ENCODE peak calls at places on chromosome 22, in ten cellular contexts. One of them, this sample, is unnamed.

GRCh38 chr22:20019661-20020532 is 1.0 kb upstream of the TANGO2 start:
- DNase-seq in ureter: no peak
- DNase-seq in fibroblast of lung: no peak
- DNase-seq in Calu3: no peak
- DNase-seq in astrocyte of the spinal cord: no peak
- DNase-seq in activated CD4-positive, alpha-beta T cell treated with anti-CD3 and anti-CD28 coated beads for 36 hours: no peak
- DNase-seq in HFFc6: no peak
- DNase-seq in stimulated activated CD4-positive, alpha-beta T cell treated with anti-CD3 and anti-CD28 coated beads, Interleukin-15, amount 100 ng/mL, for 48 hours: no peak
- DNase-seq in non-pigmented ciliary epithelial cell: no peak
- DNase-seq in mucosa of gallbladder: no peak
- DNase-seq in this sample: no peak

GRCh38 chr22:34866501-34867171 is 199.3 kb upstream of the ISX start:
- DNase-seq in ureter: no peak
- DNase-seq in fibroblast of lung: peak
- DNase-seq in Calu3: no peak
- DNase-seq in astrocyte of the spinal cord: peak
- DNase-seq in activated CD4-positive, alpha-beta T cell treated with anti-CD3 and anti-CD28 coated beads for 36 hours: no peak
- DNase-seq in HFFc6: peak
- DNase-seq in stimulated activated CD4-positive, alpha-beta T cell treated with anti-CD3 and anti-CD28 coated beads, Interleukin-15, amount 100 ng/mL, for 48 hours: no peak
- DNase-seq in non-pigmented ciliary epithelial cell: no peak
- DNase-seq in mucosa of gallbladder: no peak
- DNase-seq in this sample: no peak

GRCh38 chr22:20243545-20244249 is 24.4 kb downstream of the RTN4R start:
- DNase-seq in ureter: peak
- DNase-seq in fibroblast of lung: peak
- DNase-seq in Calu3: peak
- DNase-seq in astrocyte of the spinal cord: peak
- DNase-seq in activated CD4-positive, alpha-beta T cell treated with anti-CD3 and anti-CD28 coated beads for 36 hours: peak
- DNase-seq in HFFc6: peak
- DNase-seq in stimulated activated CD4-positive, alpha-beta T cell treated with anti-CD3 and anti-CD28 coated beads, Interleukin-15, amount 100 ng/mL, for 48 hours: peak
- DNase-seq in non-pigmented ciliary epithelial cell: peak
- DNase-seq in mucosa of gallbladder: peak
- DNase-seq in this sample: no peak

GRCh38 chr22:48474881-48475280 is 1352.8 kb downstream of the BRD1 start:
- DNase-seq in ureter: no peak
- DNase-seq in fibroblast of lung: no peak
- DNase-seq in Calu3: no peak
- DNase-seq in astrocyte of the spinal cord: no peak
- DNase-seq in activated CD4-positive, alpha-beta T cell treated with anti-CD3 and anti-CD28 coated beads for 36 hours: no peak
- DNase-seq in HFFc6: no peak
- DNase-seq in stimulated activated CD4-positive, alpha-beta T cell treated with anti-CD3 and anti-CD28 coated beads, Interleukin-15, amount 100 ng/mL, for 48 hours: no peak
- DNase-seq in non-pigmented ciliary epithelial cell: no peak
- DNase-seq in mucosa of gallbladder: no peak
- DNase-seq in this sample: no peak

GRCh38 chr22:28111501-28111900 is 192.4 kb upstream of the PITPNB start:
- DNase-seq in ureter: no peak
- DNase-seq in fibroblast of lung: peak
- DNase-seq in Calu3: no peak
- DNase-seq in astrocyte of the spinal cord: no peak
- DNase-seq in activated CD4-positive, alpha-beta T cell treated with anti-CD3 and anti-CD28 coated beads for 36 hours: no peak
- DNase-seq in HFFc6: peak
- DNase-seq in stimulated activated CD4-positive, alpha-beta T cell treated with anti-CD3 and anti-CD28 coated beads, Interleukin-15, amount 100 ng/mL, for 48 hours: no peak
- DNase-seq in non-pigmented ciliary epithelial cell: no peak
- DNase-seq in mucosa of gallbladder: no peak
- DNase-seq in this sample: no peak

GRCh38 chr22:20405931-20406685 is 12.2 kb downstream of the ZNF74 start:
- DNase-seq in ureter: peak
- DNase-seq in fibroblast of lung: no peak
- DNase-seq in Calu3: no peak
- DNase-seq in astrocyte of the spinal cord: no peak
- DNase-seq in activated CD4-positive, alpha-beta T cell treated with anti-CD3 and anti-CD28 coated beads for 36 hours: no peak
- DNase-seq in HFFc6: no peak
- DNase-seq in stimulated activated CD4-positive, alpha-beta T cell treated with anti-CD3 and anti-CD28 coated beads, Interleukin-15, amount 100 ng/mL, for 48 hours: no peak
- DNase-seq in non-pigmented ciliary epithelial cell: no peak
- DNase-seq in mucosa of gallbladder: no peak
- DNase-seq in this sample: no peak

GRCh38 chr22:40006641-40007040 is 11.9 kb downstream of the FAM83F start:
- DNase-seq in ureter: no peak
- DNase-seq in fibroblast of lung: no peak
- DNase-seq in Calu3: no peak
- DNase-seq in astrocyte of the spinal cord: no peak
- DNase-seq in activated CD4-positive, alpha-beta T cell treated with anti-CD3 and anti-CD28 coated beads for 36 hours: no peak
- DNase-seq in HFFc6: no peak
- DNase-seq in stimulated activated CD4-positive, alpha-beta T cell treated with anti-CD3 and anti-CD28 coated beads, Interleukin-15, amount 100 ng/mL, for 48 hours: no peak
- DNase-seq in non-pigmented ciliary epithelial cell: no peak
- DNase-seq in mucosa of gallbladder: no peak
- DNase-seq in this sample: no peak

GRCh38 chr22:45246060-45246985 is 5.6 kb upstream of the KIAA0930 start:
- DNase-seq in ureter: peak
- DNase-seq in fibroblast of lung: peak
- DNase-seq in Calu3: peak
- DNase-seq in astrocyte of the spinal cord: peak
- DNase-seq in activated CD4-positive, alpha-beta T cell treated with anti-CD3 and anti-CD28 coated beads for 36 hours: no peak
- DNase-seq in HFFc6: peak
- DNase-seq in stimulated activated CD4-positive, alpha-beta T cell treated with anti-CD3 and anti-CD28 coated beads, Interleukin-15, amount 100 ng/mL, for 48 hours: no peak
- DNase-seq in non-pigmented ciliary epithelial cell: peak
- DNase-seq in mucosa of gallbladder: peak
- DNase-seq in this sample: no peak

GRCh38 chr22:37803636-37804371 is 3.9 kb upstream of the GCAT start:
- DNase-seq in ureter: no peak
- DNase-seq in fibroblast of lung: no peak
- DNase-seq in Calu3: no peak
- DNase-seq in astrocyte of the spinal cord: no peak
- DNase-seq in activated CD4-positive, alpha-beta T cell treated with anti-CD3 and anti-CD28 coated beads for 36 hours: no peak
- DNase-seq in HFFc6: no peak
- DNase-seq in stimulated activated CD4-positive, alpha-beta T cell treated with anti-CD3 and anti-CD28 coated beads, Interleukin-15, amount 100 ng/mL, for 48 hours: no peak
- DNase-seq in non-pigmented ciliary epithelial cell: no peak
- DNase-seq in mucosa of gallbladder: no peak
- DNase-seq in this sample: peak

GRCh38 chr22:19036229-19036522 is 86.0 kb downstream of the DGCR2 start:
- DNase-seq in ureter: no peak
- DNase-seq in fibroblast of lung: no peak
- DNase-seq in Calu3: no peak
- DNase-seq in astrocyte of the spinal cord: no peak
- DNase-seq in activated CD4-positive, alpha-beta T cell treated with anti-CD3 and anti-CD28 coated beads for 36 hours: no peak
- DNase-seq in HFFc6: no peak
- DNase-seq in stimulated activated CD4-positive, alpha-beta T cell treated with anti-CD3 and anti-CD28 coated beads, Interleukin-15, amount 100 ng/mL, for 48 hours: no peak
- DNase-seq in non-pigmented ciliary epithelial cell: no peak
- DNase-seq in mucosa of gallbladder: no peak
- DNase-seq in this sample: no peak

GRCh38 chr22:27152033-27152432 is 494.6 kb downstream of the MIAT start:
- DNase-seq in ureter: no peak
- DNase-seq in fibroblast of lung: no peak
- DNase-seq in Calu3: no peak
- DNase-seq in astrocyte of the spinal cord: no peak
- DNase-seq in activated CD4-positive, alpha-beta T cell treated with anti-CD3 and anti-CD28 coated beads for 36 hours: no peak
- DNase-seq in HFFc6: peak
- DNase-seq in stimulated activated CD4-positive, alpha-beta T cell treated with anti-CD3 and anti-CD28 coated beads, Interleukin-15, amount 100 ng/mL, for 48 hours: no peak
- DNase-seq in non-pigmented ciliary epithelial cell: no peak
- DNase-seq in mucosa of gallbladder: no peak
- DNase-seq in this sample: no peak

GRCh38 chr22:41217553-41218157 is 12.5 kb downstream of the L3MBTL2 start:
- DNase-seq in ureter: peak
- DNase-seq in fibroblast of lung: peak
- DNase-seq in Calu3: no peak
- DNase-seq in astrocyte of the spinal cord: peak
- DNase-seq in activated CD4-positive, alpha-beta T cell treated with anti-CD3 and anti-CD28 coated beads for 36 hours: peak
- DNase-seq in HFFc6: peak
- DNase-seq in stimulated activated CD4-positive, alpha-beta T cell treated with anti-CD3 and anti-CD28 coated beads, Interleukin-15, amount 100 ng/mL, for 48 hours: no peak
- DNase-seq in non-pigmented ciliary epithelial cell: peak
- DNase-seq in mucosa of gallbladder: peak
- DNase-seq in this sample: peak

GRCh38 chr22:37379085-37379484 is 48.2 kb downstream of the ELFN2 start:
- DNase-seq in ureter: no peak
- DNase-seq in fibroblast of lung: no peak
- DNase-seq in Calu3: no peak
- DNase-seq in astrocyte of the spinal cord: no peak
- DNase-seq in activated CD4-positive, alpha-beta T cell treated with anti-CD3 and anti-CD28 coated beads for 36 hours: no peak
- DNase-seq in HFFc6: no peak
- DNase-seq in stimulated activated CD4-positive, alpha-beta T cell treated with anti-CD3 and anti-CD28 coated beads, Interleukin-15, amount 100 ng/mL, for 48 hours: no peak
- DNase-seq in non-pigmented ciliary epithelial cell: no peak
- DNase-seq in mucosa of gallbladder: no peak
- DNase-seq in this sample: no peak

GRCh38 chr22:28563636-28564035 is 116.0 kb downstream of the TTC28 start:
- DNase-seq in ureter: no peak
- DNase-seq in fibroblast of lung: no peak
- DNase-seq in Calu3: no peak
- DNase-seq in astrocyte of the spinal cord: no peak
- DNase-seq in activated CD4-positive, alpha-beta T cell treated with anti-CD3 and anti-CD28 coated beads for 36 hours: no peak
- DNase-seq in HFFc6: no peak
- DNase-seq in stimulated activated CD4-positive, alpha-beta T cell treated with anti-CD3 and anti-CD28 coated beads, Interleukin-15, amount 100 ng/mL, for 48 hours: no peak
- DNase-seq in non-pigmented ciliary epithelial cell: no peak
- DNase-seq in mucosa of gallbladder: no peak
- DNase-seq in this sample: no peak

GRCh38 chr22:20043997-20044342 is 23.1 kb downstream of the TANGO2 start:
- DNase-seq in ureter: no peak
- DNase-seq in fibroblast of lung: no peak
- DNase-seq in Calu3: no peak
- DNase-seq in astrocyte of the spinal cord: no peak
- DNase-seq in activated CD4-positive, alpha-beta T cell treated with anti-CD3 and anti-CD28 coated beads for 36 hours: no peak
- DNase-seq in HFFc6: no peak
- DNase-seq in stimulated activated CD4-positive, alpha-beta T cell treated with anti-CD3 and anti-CD28 coated beads, Interleukin-15, amount 100 ng/mL, for 48 hours: no peak
- DNase-seq in non-pigmented ciliary epithelial cell: no peak
- DNase-seq in mucosa of gallbladder: no peak
- DNase-seq in this sample: no peak

GRCh38 chr22:38012604-38013072 is 28.3 kb upstream of the SOX10 start:
- DNase-seq in ureter: no peak
- DNase-seq in fibroblast of lung: peak
- DNase-seq in Calu3: no peak
- DNase-seq in astrocyte of the spinal cord: peak
- DNase-seq in activated CD4-positive, alpha-beta T cell treated with anti-CD3 and anti-CD28 coated beads for 36 hours: no peak
- DNase-seq in HFFc6: no peak
- DNase-seq in stimulated activated CD4-positive, alpha-beta T cell treated with anti-CD3 and anti-CD28 coated beads, Interleukin-15, amount 100 ng/mL, for 48 hours: no peak
- DNase-seq in non-pigmented ciliary epithelial cell: no peak
- DNase-seq in mucosa of gallbladder: no peak
- DNase-seq in this sample: no peak

GRCh38 chr22:49010901-49011300 is 816.8 kb downstream of the BRD1 start:
- DNase-seq in ureter: no peak
- DNase-seq in fibroblast of lung: no peak
- DNase-seq in Calu3: no peak
- DNase-seq in astrocyte of the spinal cord: no peak
- DNase-seq in activated CD4-positive, alpha-beta T cell treated with anti-CD3 and anti-CD28 coated beads for 36 hours: no peak
- DNase-seq in HFFc6: no peak
- DNase-seq in stimulated activated CD4-positive, alpha-beta T cell treated with anti-CD3 and anti-CD28 coated beads, Interleukin-15, amount 100 ng/mL, for 48 hours: no peak
- DNase-seq in non-pigmented ciliary epithelial cell: no peak
- DNase-seq in mucosa of gallbladder: no peak
- DNase-seq in this sample: no peak

GRCh38 chr22:18110194-18110943 is at the start of gene TUBA8:
- DNase-seq in ureter: no peak
- DNase-seq in fibroblast of lung: peak
- DNase-seq in Calu3: peak
- DNase-seq in astrocyte of the spinal cord: peak
- DNase-seq in activated CD4-positive, alpha-beta T cell treated with anti-CD3 and anti-CD28 coated beads for 36 hours: peak
- DNase-seq in HFFc6: no peak
- DNase-seq in stimulated activated CD4-positive, alpha-beta T cell treated with anti-CD3 and anti-CD28 coated beads, Interleukin-15, amount 100 ng/mL, for 48 hours: no peak
- DNase-seq in non-pigmented ciliary epithelial cell: no peak
- DNase-seq in mucosa of gallbladder: no peak
- DNase-seq in this sample: peak